ENCODE peak calls at places on chromosomes 11 and 22, in six cellular contexts. N is germinal center; R is ACHN; Z is GM19239; M is EL; D is stimulated activated CD4-positive, alpha-beta T cell treated with anti-CD3 and anti-CD28 coated beads, Interleukin-1b, Interleukin-23, amount 100 ng/mL, for 24 hours. X is an unnamed sample.

GRCh38 chr11:40306938-40307548 is 1152.4 kb downstream of the LRRC4C start:
- DNase-seq in N (peak), R (peak), Z (peak), M (peak), D (no peak), X (peak)

GRCh38 chr22:46678785-46679700 is 58.9 kb downstream of the GRAMD4 start:
- DNase-seq in N (no peak), R (no peak), Z (no peak), M (no peak), D (no peak), X (no peak)

GRCh38 chr11:2376751-2377451 is at the start of gene CD81:
- DNase-seq in N (peak), R (peak), Z (peak), M (peak), D (peak), X (peak)

GRCh38 chr11:119518746-119519382 is 95.9 kb upstream of the THY1 start:
- DNase-seq in N (no peak), R (peak), Z (no peak), M (peak), D (no peak), X (peak)

GRCh38 chr11:85903811-85904210 is 48.6 kb downstream of the CCDC83 start:
- DNase-seq in N (no peak), R (no peak), Z (no peak), M (no peak), D (no peak), X (no peak)

GRCh38 chr11:11396290-11397042 is 43.4 kb upstream of the CSNK2A3 start:
- DNase-seq in N (no peak), R (peak), Z (no peak), M (peak), D (no peak), X (no peak)

GRCh38 chr11:110339456-110339855 is 43.0 kb upstream of the RDX start:
- DNase-seq in N (no peak), R (no peak), Z (no peak), M (no peak), D (no peak), X (no peak)

GRCh38 chr11:84887055-84887629 is 740.0 kb downstream of the DLG2 start:
- DNase-seq in N (no peak), R (no peak), Z (no peak), M (peak), D (no peak), X (no peak)

GRCh38 chr22:33726294-33726711 is 194.0 kb downstream of the LARGE1 start:
- DNase-seq in N (no peak), R (no peak), Z (no peak), M (no peak), D (no peak), X (no peak)

GRCh38 chr22:30826670-30827355 is 132.1 kb downstream of the OSBP2 start:
- DNase-seq in N (no peak), R (no peak), Z (no peak), M (no peak), D (no peak), X (no peak)

GRCh38 chr11:133952199-133953190 is 4.3 kb downstream of the IGSF9B start:
- DNase-seq in N (no peak), R (no peak), Z (no peak), M (no peak), D (no peak), X (no peak)

GRCh38 chr11:9916480-9916879 is 252.6 kb downstream of the SWAP70 start:
- DNase-seq in N (no peak), R (no peak), Z (no peak), M (no peak), D (no peak), X (no peak)

GRCh38 chr22:37316875-37317371 is 34.6 kb downstream of the CYTH4 start:
- DNase-seq in N (peak), R (peak), Z (peak), M (peak), D (peak), X (peak)